ENCODE peak calls at places on chromosomes 3 and 15, in six cellular contexts. E is stomach, Y is tibial nerve, N is sigmoid colon, V is esophagus muscularis mucosa, C is HepG2. D is an unnamed sample.

GRCh38 chr3:69143605-69144004 is 21.2 kb upstream of the LMOD3 start:
- DNase-seq in E (no peak), V (no peak), N (no peak), Y (no peak), C (no peak), D (no peak)

GRCh38 chr3:197562398-197563251 is 6.9 kb upstream of the BDH1 start:
- DNase-seq in N (no peak), C (no peak), E (no peak), Y (no peak), V (no peak), D (no peak)

GRCh38 chr15:32867313-32867626 is 149.5 kb downstream of the GREM1 start:
- DNase-seq in N (no peak), V (no peak), C (no peak), E (no peak), Y (no peak), D (no peak)

GRCh38 chr3:126212629-126213375 is 32.4 kb upstream of the ALDH1L1 start:
- DNase-seq in Y (no peak), N (peak; percentile 72), C (peak; percentile 29), V (no peak), E (peak; percentile 32), D (peak; percentile 15)

GRCh38 chr3:105274958-105275357 is 91.8 kb upstream of the ALCAM start:
- DNase-seq in Y (no peak), N (no peak), V (no peak), E (no peak), C (no peak), D (no peak)

GRCh38 chr15:32641517-32642059 is at the start of gene SCG5:
- DNase-seq in V (no peak), E (no peak), N (no peak), C (no peak), Y (no peak), D (peak; percentile 38)

GRCh38 chr3:69649120-69649519 is 90.1 kb upstream of the MITF start:
- DNase-seq in C (peak; percentile 2), V (no peak), N (no peak), Y (no peak), E (no peak), D (no peak)

GRCh38 chr15:100766225-100767001 is 113.2 kb upstream of the ALDH1A3 start:
- DNase-seq in E (no peak), N (peak; percentile 53), Y (no peak), C (no peak), V (peak; percentile 82), D (no peak)

GRCh38 chr15:99582508-99582960 is 16.8 kb downstream of the MEF2A start:
- DNase-seq in N (no peak), Y (no peak), V (no peak), E (no peak), C (no peak), D (no peak)

GRCh38 chr15:54149115-54149531 is 170.9 kb downstream of the UNC13C start:
- DNase-seq in V (no peak), C (no peak), E (no peak), N (no peak), Y (no peak), D (no peak)

DNA sequence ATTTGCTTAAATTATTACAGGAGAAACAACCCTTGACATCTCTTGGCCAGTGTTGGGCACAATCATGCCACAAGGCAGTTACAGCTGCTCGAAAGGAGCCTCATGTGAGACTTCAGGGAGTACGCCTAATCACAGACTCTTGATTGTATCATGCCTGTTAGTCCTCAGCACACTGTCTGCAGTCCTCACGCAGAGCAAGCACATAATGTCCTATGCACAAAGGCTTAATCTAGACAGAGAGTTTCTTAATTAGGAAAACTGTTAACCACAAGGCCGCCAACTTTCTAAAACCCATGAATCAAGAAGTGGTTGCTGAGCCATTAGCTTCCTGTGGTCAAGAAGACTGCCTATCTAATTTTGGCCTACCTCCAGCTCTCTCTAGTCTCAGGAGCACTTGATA is 172.0 kb downstream of the UNC13C start:
- DNase-seq in C (no peak), Y (no peak), V (no peak), E (no peak), N (no peak), D (no peak)
- TF ChIP-seq EP300 in C (no peak), Y (no peak), V (no peak), E (no peak), N (no peak), D (no peak)

DNA sequence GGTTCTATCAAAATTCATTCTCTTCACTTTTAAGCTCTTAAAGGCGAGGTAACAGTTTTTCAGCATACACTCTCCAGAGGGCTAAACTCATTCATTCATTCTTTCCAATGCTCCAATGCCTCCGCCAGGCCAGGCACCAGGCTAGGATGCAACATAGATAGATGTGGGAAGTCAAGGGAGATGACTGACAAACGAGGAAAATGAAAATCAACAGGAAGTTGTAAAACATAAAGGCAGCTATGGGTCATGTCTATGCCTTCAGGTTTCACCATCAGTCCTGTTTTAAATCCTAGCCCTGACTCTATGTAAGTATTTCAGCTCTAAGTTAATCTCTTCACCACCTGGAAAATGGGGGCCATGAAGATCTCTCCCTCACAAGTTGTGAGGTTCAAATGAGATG is 797.9 kb downstream of the FHIT start:
- DNase-seq in N (no peak), C (no peak), E (no peak), Y (no peak), V (no peak), D (no peak)
- TF ChIP-seq POLR2A in N (no peak), C (no peak), E (no peak), Y (no peak), V (no peak), D (no peak)

DNA sequence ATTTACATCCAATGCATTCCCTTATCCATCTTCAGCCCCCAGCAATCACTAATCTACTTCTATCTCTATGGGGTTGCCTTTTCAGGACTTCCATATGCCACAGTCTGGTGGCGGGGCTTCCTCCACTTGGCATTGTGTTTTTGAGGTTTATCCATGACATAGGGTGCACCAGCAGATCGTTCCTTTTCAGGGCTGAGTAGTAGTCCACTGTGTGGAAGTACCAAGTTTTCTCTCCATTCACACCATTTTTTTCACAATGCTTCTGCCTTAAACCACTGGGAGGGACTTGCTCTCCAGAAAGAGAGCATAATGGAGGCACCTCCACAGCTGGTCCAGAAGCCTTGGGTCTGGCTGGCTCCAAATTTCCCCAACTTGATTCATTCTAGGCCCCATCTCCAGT is 144.0 kb upstream of the IQSEC1 start:
- DNase-seq in C (no peak), E (no peak), Y (no peak), V (no peak), N (no peak), D (no peak)
- H3K27ac ChIP-seq in C (no peak overlapping the region), E (no peak overlapping the region), Y (no peak overlapping the region), V (no peak overlapping the region), N (no peak overlapping the region), D (no peak overlapping the region)

GRCh38 chr3:143332046-143332445 is 212.5 kb downstream of the CHST2 start:
- DNase-seq in Y (no peak), E (no peak), N (no peak), C (no peak), V (no peak), D (no peak)
- TF ChIP-seq EP300 in Y (no peak), E (no peak), N (no peak), C (no peak), V (no peak), D (no peak)

GRCh38 chr3:50245831-50246516 is 10.0 kb downstream of the GNAI2 start:
- DNase-seq in N (peak; percentile 95), Y (peak; percentile 96), E (peak; percentile 94), C (no peak), V (peak; percentile 98), D (peak; percentile 95)
- TF ChIP-seq POLR2A in N (no peak), Y (no peak), E (no peak), C (no peak), V (no peak), D (no peak)

GRCh38 chr3:123684636-123685035 is 99.8 kb upstream of the HACD2 start:
- DNase-seq in V (no peak), N (no peak), Y (no peak), C (no peak), E (no peak), D (no peak)

GRCh38 chr3:123687286-123687685 is 102.4 kb upstream of the HACD2 start:
- DNase-seq in Y (no peak), N (no peak), E (no peak), V (no peak), C (peak; percentile 81), D (no peak)

GRCh38 chr3:123685780-123686179 is 100.9 kb upstream of the HACD2 start:
- DNase-seq in E (no peak), Y (no peak), C (no peak), V (no peak), N (no peak), D (no peak)

GRCh38 chr3:123686254-123686653 is 101.4 kb upstream of the HACD2 start:
- DNase-seq in C (no peak), Y (no peak), N (no peak), V (no peak), E (no peak), D (no peak)

GRCh38 chr3:123688241-123688747 is 103.4 kb upstream of the HACD2 start:
- DNase-seq in E (no peak), N (no peak), C (peak; percentile 60), Y (no peak), V (no peak), D (no peak)
- H3K27ac ChIP-seq in E (peak overlapping the region; percentile 58), N (peak overlapping the region; percentile 95), C (peak overlapping the region; percentile 24), Y (no peak overlapping the region), V (peak overlapping the region; percentile 95), D (peak overlapping the region; percentile 89)

D was measured in transverse colon.